ENCODE peak calls at places on chromosomes 16 and 17, in six cellular contexts. Y, J, V, L, B and W are unnamed samples. For H3K4me1 and H3K9me3, the result is how much of the 10 kb centered on the place peaks cover.

GRCh38 chr16:997440-998051 is 16.0 kb downstream of the SOX8 start:
- DNase-seq in B (no peak), L (peak), Y (peak), J (no peak), V (no peak), W (no peak)

GRCh38 chr17:27567563-27567859 is 63.5 kb upstream of the LGALS9 start:
- DNase-seq in Y (peak), J (peak), V (no peak), L (no peak), B (no peak), W (no peak)

GRCh38 chr16:88773812-88774291 is 11.2 kb downstream of the PIEZO1 start:
- DNase-seq in J (no peak), L (no peak), Y (peak), B (no peak), V (no peak), W (peak)

GRCh38 chr17:7177210-7177953 is 1.8 kb downstream of the ASGR1 start:
- DNase-seq in L (peak), J (peak), B (peak), V (no peak), Y (peak), W (peak)

GRCh38 chr17:28018439-28019070 is 23.9 kb upstream of the NLK start:
- DNase-seq in V (no peak), L (no peak), B (no peak), Y (no peak), J (no peak), W (no peak)

GRCh38 chr17:76075364-76076099 is 951 bp downstream of the GALR2 start:
- DNase-seq in B (no peak), L (peak), J (peak), V (no peak), Y (no peak), W (no peak)

GRCh38 chr17:7354262-7354781 is 634 bp upstream of the TMEM95 start:
- DNase-seq in Y (no peak), V (no peak), J (no peak), B (no peak), L (no peak), W (no peak)

GRCh38 chr17:11430766-11431165 is 167.5 kb upstream of the DNAH9 start:
- DNase-seq in B (no peak), Y (no peak), V (no peak), L (no peak), J (no peak), W (no peak)

GRCh38 chr17:17119533-17119932 is 77.3 kb downstream of the MPRIP start:
- DNase-seq in J (no peak), V (no peak), B (no peak), Y (peak), L (no peak), W (no peak)

GRCh38 chr16:66250686-66251405 is 115.6 kb upstream of the CDH5 start:
- DNase-seq in V (no peak), J (peak), Y (peak), L (no peak), B (no peak), W (no peak)

GRCh38 chr17:50288306-50288705 is 14.0 kb downstream of the TMEM92 start:
- DNase-seq in Y (no peak), V (no peak), B (no peak), J (no peak), L (no peak), W (peak)

GRCh38 chr16:130533-131173 is 7.8 kb downstream of the NPRL3 start:
- DNase-seq in Y (no peak), L (no peak), J (no peak), B (no peak), V (no peak), W (no peak)

GRCh38 chr16:12354296-12354818 is 377.8 kb downstream of the SNX29 start:
- DNase-seq in L (no peak), B (no peak), Y (no peak), V (no peak), J (no peak), W (no peak)

GRCh38 chr17:55286681-55287589 is 22.2 kb downstream of the HLF start:
- DNase-seq in V (no peak), J (no peak), B (peak), Y (peak), L (peak), W (no peak)

GRCh38 chr16:22878955-22879354 is 65.0 kb downstream of the HS3ST2 start:
- DNase-seq in L (no peak), Y (no peak), V (no peak), B (no peak), J (no peak), W (no peak)

GRCh38 chr17:83062818-83063671 is 16.4 kb upstream of the METRNL start:
- DNase-seq in V (peak), L (no peak), B (peak), J (peak), Y (no peak), W (peak)

GRCh38 chr17:63699638-63700527 is at the start of gene LIMD2:
- DNase-seq in B (peak), J (no peak), V (no peak), L (peak), Y (peak), W (peak)

GRCh38 chr16:85429776-85430522 is 183.2 kb upstream of the GSE1 start:
- DNase-seq in L (no peak), B (peak), Y (peak), V (no peak), J (no peak), W (no peak)

GRCh38 chr17:43010667-43011308 is 4.2 kb downstream of the IFI35 start:
- DNase-seq in J (no peak), B (no peak), V (no peak), L (no peak), Y (peak), W (no peak)

GRCh38 chr17:81341347-81342061 is 46.4 kb upstream of the SLC38A10 start:
- DNase-seq in B (no peak), Y (no peak), J (no peak), L (no peak), V (no peak), W (no peak)

GRCh38 chr16:85753559-85753958 is 2.7 kb upstream of the C16orf74 start:
- DNase-seq in V (no peak), J (no peak), B (peak), Y (peak), L (no peak), W (no peak)

GRCh38 chr17:48814504-48814903 is 2.5 kb downstream of the TTLL6 start:
- DNase-seq in J (peak), Y (peak), V (no peak), L (peak), B (peak), W (peak)

GRCh38 chr17:61149862-61150362 is 249.7 kb upstream of the TBX2 start:
- DNase-seq in B (no peak), J (no peak), Y (no peak), V (no peak), L (no peak), W (peak)

GRCh38 chr17:18093616-18094408 is 6.1 kb downstream of the DRG2 start:
- DNase-seq in V (no peak), Y (peak), L (peak), J (peak), B (no peak), W (peak)

DNA sequence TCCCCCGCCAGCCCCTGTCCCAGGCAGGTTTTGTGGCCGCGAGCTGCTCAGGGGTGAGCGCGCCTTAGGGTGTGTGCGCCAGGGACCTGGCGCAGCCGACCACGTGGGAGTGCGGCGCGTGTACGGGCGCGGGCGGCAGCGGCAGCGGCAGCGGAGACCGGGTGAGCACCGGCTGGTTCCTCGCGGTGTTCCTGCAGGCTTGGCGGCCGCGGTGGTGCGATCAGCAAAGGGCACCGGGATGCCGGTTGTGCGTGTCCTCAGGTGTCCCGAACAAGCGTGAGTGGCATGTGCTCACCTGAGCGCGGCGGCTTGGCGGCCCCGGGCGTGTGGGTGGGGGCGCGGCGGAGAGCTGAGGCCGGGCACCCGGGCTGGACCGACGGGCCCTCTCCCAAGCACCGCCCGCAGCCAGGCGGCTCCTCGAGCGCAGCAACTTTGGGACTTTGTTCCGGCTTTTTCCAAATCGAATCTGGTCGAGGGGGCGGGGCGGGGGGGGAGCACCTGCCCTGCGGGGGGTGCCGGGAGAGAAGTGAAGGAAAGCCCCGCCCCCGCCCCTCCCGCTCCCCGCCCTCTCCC is 331 bp upstream of the HSD11B2 start:
- DNase-seq in Y (no peak), V (no peak), L (peak), B (peak), J (no peak), W (peak)
- H3K4me1 ChIP-seq in Y (under half), V (under half), L (under half), B (under half), J (under half), W (under half)

GRCh38 chr17:2336215-2337151 is at the start of gene TSR1:
- DNase-seq in V (peak), L (peak), B (peak), Y (peak), J (peak), W (peak)
- TF ChIP-seq CTCF in V (peak), L (peak), B (no peak), Y (peak), J (peak), W (no peak)

GRCh38 chr17:77755410-77755963 is 203.0 kb upstream of the TNRC6C start:
- DNase-seq in Y (no peak), V (no peak), L (no peak), J (no peak), B (no peak), W (no peak)
- H3K9me3 ChIP-seq in Y (under half), V (under half), L (under half), J (under half), B (under half), W (under half)

GRCh38 chr16:49698931-49699715 is 156.8 kb downstream of the ZNF423 start:
- DNase-seq in Y (peak), B (no peak), V (no peak), J (peak), L (no peak), W (peak)
- H3K4me1 ChIP-seq in Y (under half), B (under half), V (half or more), J (under half), L (under half), W (under half)

DNA sequence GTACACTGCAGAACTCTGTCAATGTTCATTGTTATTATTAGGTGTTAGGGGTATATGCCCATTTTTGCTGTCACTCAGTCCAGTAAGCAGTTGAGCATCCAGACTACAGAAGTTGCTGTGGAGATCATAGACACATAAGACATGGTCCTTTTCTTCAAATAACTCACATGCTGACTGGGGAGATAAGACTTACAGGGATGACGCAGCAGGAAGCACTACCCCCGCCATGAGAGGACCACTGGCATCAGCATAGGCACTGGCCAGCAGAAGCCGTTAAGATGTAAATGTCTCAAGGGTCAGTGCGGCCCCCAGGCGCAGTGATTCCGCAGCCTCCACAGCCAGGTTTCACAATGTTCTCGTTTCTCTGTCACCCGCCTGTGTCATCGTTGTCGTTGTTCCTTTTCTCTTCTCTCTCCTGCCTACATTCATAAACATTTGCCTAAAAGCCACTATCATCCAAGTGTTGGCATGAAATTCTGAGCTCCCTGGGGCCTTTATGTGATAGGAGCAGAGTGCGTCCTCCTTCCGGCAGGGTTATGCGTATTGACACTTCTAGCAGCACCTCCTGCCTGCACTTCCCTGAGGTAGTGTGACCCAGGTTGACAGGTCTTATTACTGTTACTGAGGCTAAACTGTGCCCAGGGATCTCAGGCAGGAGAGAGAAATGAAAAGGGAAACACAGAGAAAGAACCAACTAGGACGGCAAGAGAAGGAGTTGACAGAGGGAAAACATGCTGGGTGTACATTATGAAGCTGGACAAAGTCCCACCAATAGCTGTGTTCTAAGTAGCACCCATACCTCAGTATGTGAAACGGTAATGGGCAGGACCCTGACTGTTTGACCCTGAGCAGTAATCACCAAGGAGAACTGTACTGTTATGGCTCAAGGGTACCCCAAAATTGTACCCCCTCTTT is 17.9 kb downstream of the TANGO6 start:
- DNase-seq in B (no peak), Y (no peak), L (no peak), V (no peak), J (no peak), W (no peak)
- TF ChIP-seq CTCF in B (no peak), Y (no peak), L (no peak), V (no peak), J (no peak), W (no peak)

DNA sequence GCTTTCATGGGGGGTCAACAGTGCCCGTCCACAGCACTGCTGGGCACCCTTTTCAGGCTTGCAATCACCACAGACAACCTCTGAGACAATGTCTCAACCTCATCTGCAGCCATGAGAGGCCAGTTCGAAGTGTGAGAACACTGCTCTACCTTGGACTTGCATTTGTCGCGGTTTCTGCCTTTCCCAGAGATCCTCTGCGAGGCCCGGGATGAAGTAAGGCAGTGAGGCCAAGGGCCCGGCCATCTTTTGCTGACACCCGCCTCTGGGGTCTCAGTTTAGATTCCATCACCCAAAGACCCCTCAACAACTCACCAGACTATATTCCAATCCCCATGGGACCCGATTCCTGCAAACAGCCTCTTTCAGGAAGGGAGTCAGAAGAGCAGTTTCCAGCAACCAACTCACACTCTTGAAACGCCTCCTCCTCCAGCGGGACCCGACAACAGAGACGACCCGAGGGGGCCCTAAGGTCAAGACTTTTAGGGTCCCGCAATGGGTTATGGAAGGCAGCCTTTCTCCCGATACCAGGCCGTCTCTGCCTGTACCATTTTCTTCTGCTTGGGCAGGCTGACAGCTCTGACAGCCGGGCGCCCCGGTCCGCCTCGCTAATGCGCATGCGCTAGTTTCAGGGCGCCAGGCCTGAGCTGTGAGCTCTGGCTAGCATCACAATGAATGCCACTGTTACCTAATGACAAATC is 576.0 kb downstream of the KCNJ18 start:
- DNase-seq in L (no peak), B (no peak), V (no peak), J (no peak), Y (no peak), W (peak)
- H3K9me3 ChIP-seq in L (under half), B (under half), V (under half), J (under half), Y (under half), W (under half)

GRCh38 chr17:348692-349425 is 3.7 kb downstream of the RPH3AL start:
- DNase-seq in B (peak), J (peak), V (no peak), Y (peak), L (peak), W (no peak)
- H3K4me1 ChIP-seq in B (half or more), J (under half), V (under half), Y (half or more), L (half or more), W (under half)